ENCODE peak calls at places on chromosomes 7 and 10, in five cellular contexts. Q is vagina, P is transverse colon, O is ovary, G is IMR-90. H is an unnamed sample.

GRCh38 chr7:28536259-28536658 is 123.9 kb downstream of the CREB5 start:
- DNase-seq in Q (no peak), P (no peak), O (peak), G (peak), H (no peak)

GRCh38 chr7:80823066-80823465 is 95.8 kb downstream of the SEMA3C start:
- DNase-seq in Q (no peak), P (no peak), O (no peak), G (no peak), H (no peak)

GRCh38 chr10:77763453-77764430 is 126.1 kb upstream of the KCNMA1 start:
- DNase-seq in Q (no peak), P (no peak), O (no peak), G (no peak), H (no peak)

GRCh38 chr10:95674643-95675042 is 18.1 kb upstream of the ALDH18A1 start:
- DNase-seq in Q (no peak), P (no peak), O (no peak), G (no peak), H (no peak)

GRCh38 chr10:34760606-34761005 is 54.5 kb downstream of the PARD3 start:
- DNase-seq in Q (no peak), P (no peak), O (no peak), G (peak), H (no peak)

GRCh38 chr7:27138987-27139334 is 4.5 kb downstream of the HOXA5 start:
- DNase-seq in Q (no peak), P (no peak), O (no peak), G (no peak), H (no peak)

GRCh38 chr7:45998506-45998905 is 77.4 kb upstream of the IGFBP3 start:
- DNase-seq in Q (no peak), P (no peak), O (no peak), G (peak), H (no peak)

GRCh38 chr7:20191044-20191867 is 25.9 kb downstream of the MACC1 start:
- DNase-seq in Q (no peak), P (no peak), O (no peak), G (no peak), H (no peak)

GRCh38 chr7:106818736-106819135 is 46.3 kb upstream of the PIK3CG start:
- DNase-seq in Q (no peak), P (no peak), O (no peak), G (no peak), H (no peak)

GRCh38 chr7:128271471-128272454 is 30.7 kb downstream of the LEP start:
- DNase-seq in Q (no peak), P (no peak), O (peak), G (no peak), H (no peak)

GRCh38 chr10:112779025-112779765 is 170.9 kb upstream of the TCF7L2 start:
- DNase-seq in Q (no peak), P (no peak), O (no peak), G (no peak), H (no peak)

GRCh38 chr10:13705526-13706169 is 118.9 kb downstream of the PRPF18 start:
- DNase-seq in Q (no peak), P (no peak), O (no peak), G (no peak), H (no peak)

GRCh38 chr10:13706604-13707003 is 119.8 kb downstream of the PRPF18 start:
- DNase-seq in Q (no peak), P (peak), O (no peak), G (no peak), H (no peak)

GRCh38 chr10:13706175-13706574 is 119.4 kb downstream of the PRPF18 start:
- DNase-seq in Q (no peak), P (no peak), O (no peak), G (no peak), H (no peak)

GRCh38 chr10:13708256-13708990 is 121.7 kb downstream of the PRPF18 start:
- DNase-seq in Q (no peak), P (no peak), O (no peak), G (no peak), H (no peak)

GRCh38 chr10:13707156-13707881 is 120.6 kb downstream of the PRPF18 start:
- DNase-seq in Q (peak), P (peak), O (peak), G (peak), H (no peak)
- TF ChIP-seq POLR2A in Q (no peak), P (no peak), O (no peak), G (peak), H (no peak)

DNA sequence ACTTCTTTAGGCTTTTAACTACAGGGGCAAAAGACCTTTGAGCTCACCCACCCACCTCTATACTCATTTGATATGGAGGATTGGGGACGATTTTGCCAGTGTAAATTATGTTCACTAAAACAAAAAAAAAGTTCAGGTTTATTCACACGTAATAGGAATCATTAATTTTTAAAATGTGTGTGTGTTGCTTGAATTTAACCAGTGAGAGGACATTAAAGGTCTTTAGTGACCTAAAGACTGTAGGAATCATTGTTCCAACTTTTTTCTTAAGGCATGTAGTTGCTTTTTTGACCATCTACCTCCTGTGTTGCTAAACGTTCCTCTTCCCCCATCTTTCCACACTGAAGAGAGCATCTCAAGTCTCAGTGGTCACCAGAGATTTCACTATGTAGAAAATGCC is 1.1 kb downstream of the SSBP1 start:
- DNase-seq in Q (no peak), P (no peak), O (no peak), G (no peak), H (no peak)
- H3K4me3 ChIP-seq in Q (peak), P (no peak), O (no peak), G (peak), H (no peak)

GRCh38 chr10:78961760-78962159 is 107.0 kb upstream of the ZMIZ1 start:
- DNase-seq in Q (no peak), P (no peak), O (no peak), G (no peak), H (no peak)
- H3K27ac ChIP-seq in Q (no peak), P (peak), O (no peak), G (no peak), H (no peak)

GRCh38 chr10:79347226-79347893 is at the start of gene PPIF:
- DNase-seq in Q (peak), P (peak), O (peak), G (peak), H (peak)
- TF ChIP-seq POLR2A in Q (no peak), P (peak), O (peak), G (peak), H (peak)

GRCh38 chr7:79820387-79820786 is 314.2 kb upstream of the GNAI1 start:
- DNase-seq in Q (no peak), P (peak), O (peak), G (peak), H (no peak)
- H3K4me3 ChIP-seq in Q (no peak), P (no peak), O (no peak), G (no peak), H (no peak)

GRCh38 chr10:110324201-110324804 is 19.6 kb upstream of the SMNDC1 start:
- DNase-seq in Q (no peak), P (no peak), O (no peak), G (peak), H (no peak)
- H3K27ac ChIP-seq in Q (no peak), P (no peak), O (no peak), G (no peak), H (no peak)

H was measured in esophagus squamous epithelium.